ENCODE peak calls at places on chromosomes 6 and 20, in five cellular contexts. V is AG04450, F is astrocyte of the cerebellum, S is brain microvascular endothelial cell, U is left ventricle myocardium inferior. Z is an unnamed sample.

GRCh38 chr6:11805259-11806053 is 26.9 kb upstream of the ADTRP start:
- DNase-seq in F (no peak), V (no peak), U (no peak), S (no peak), Z (no peak)

GRCh38 chr6:80767808-80768207 is 661.3 kb downstream of the BCKDHB start:
- DNase-seq in U (peak), V (peak), F (peak), S (peak), Z (peak)

GRCh38 chr20:19786311-19786710 is 28.3 kb downstream of the RIN2 start:
- DNase-seq in V (peak), S (peak), F (peak), U (peak), Z (peak)

GRCh38 chr6:133512410-133513016 is 271.4 kb downstream of the EYA4 start:
- DNase-seq in V (peak), U (no peak), S (peak), F (peak), Z (no peak)

GRCh38 chr6:1002989-1003388 is 308.9 kb upstream of the FOXQ1 start:
- DNase-seq in S (no peak), F (no peak), V (no peak), U (no peak), Z (no peak)

GRCh38 chr6:63319911-63320310 is at the start of gene LGSN:
- DNase-seq in S (no peak), V (no peak), F (no peak), U (no peak), Z (no peak)

GRCh38 chr6:6466967-6467761 is 121.4 kb upstream of the LY86 start:
- DNase-seq in F (no peak), V (no peak), S (no peak), U (no peak), Z (peak)

GRCh38 chr6:82251942-82252341 is 4.4 kb upstream of the IBTK start:
- DNase-seq in U (no peak), S (peak), V (no peak), F (no peak), Z (no peak)

GRCh38 chr6:116799945-116800344 is 28.9 kb downstream of the GPRC6A start:
- DNase-seq in S (no peak), F (no peak), U (no peak), V (no peak), Z (no peak)

GRCh38 chr20:41138217-41138526 is 829 bp downstream of the PLCG1 start:
- DNase-seq in V (no peak), F (no peak), S (peak), U (no peak), Z (no peak)

GRCh38 chr6:24313477-24314141 is 44.2 kb downstream of the DCDC2 start:
- DNase-seq in V (peak), S (peak), F (peak), U (no peak), Z (peak)

GRCh38 chr20:44901972-44902371 is 7.9 kb upstream of the PABPC1L start:
- DNase-seq in F (no peak), V (no peak), S (peak), U (no peak), Z (no peak)

GRCh38 chr20:63628246-63628975 is 1.5 kb upstream of the GMEB2 start:
- DNase-seq in U (no peak), S (peak), V (peak), F (no peak), Z (no peak)

GRCh38 chr6:51608383-51608782 is 479.0 kb downstream of the PKHD1 start:
- DNase-seq in U (no peak), S (no peak), F (no peak), V (no peak), Z (no peak)

GRCh38 chr6:12973302-12973865 is 256.8 kb downstream of the PHACTR1 start:
- DNase-seq in F (no peak), S (no peak), V (no peak), U (no peak), Z (no peak)

GRCh38 chr20:46089338-46090094 is at the start of gene NCOA5:
- DNase-seq in U (peak), F (peak), S (peak), V (peak), Z (peak)

GRCh38 chr20:46088409-46089075 is 1.2 kb downstream of the NCOA5 start:
- DNase-seq in U (no peak), V (no peak), F (no peak), S (no peak), Z (no peak)

GRCh38 chr20:46090095-46090388 is 280 bp upstream of the NCOA5 start:
- DNase-seq in S (no peak), V (no peak), F (no peak), U (no peak), Z (no peak)

GRCh38 chr20:46089076-46089337 is 755 bp downstream of the NCOA5 start:
- DNase-seq in V (no peak), U (no peak), S (no peak), F (no peak), Z (no peak)

DNA sequence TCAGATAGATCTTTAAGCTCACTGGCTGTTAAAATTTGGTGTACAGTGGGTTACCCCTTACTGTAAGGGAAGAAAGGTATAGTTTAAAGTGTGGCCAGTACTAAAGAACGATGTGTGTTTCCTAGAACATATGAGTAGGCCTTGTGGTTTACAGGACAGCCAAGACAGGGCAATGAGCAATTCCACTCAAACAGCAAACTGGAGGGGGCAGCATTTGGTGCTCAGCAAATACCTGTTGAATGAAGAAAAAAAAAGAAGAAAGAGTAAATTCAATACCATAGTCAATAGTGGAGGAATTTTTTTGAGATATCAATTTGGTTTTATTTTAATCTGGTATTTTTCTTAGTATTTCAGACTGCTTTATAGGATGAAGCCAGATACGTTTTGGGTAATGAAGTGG is 3.8 kb upstream of the NCOA5 start:
- DNase-seq in U (no peak), S (no peak), F (no peak), V (no peak), Z (no peak)
- TF ChIP-seq CTCF in U (no peak), S (peak), F (peak), V (no peak), Z (peak)

GRCh38 chr6:156999762-157000161 is 222.6 kb downstream of the ARID1B start:
- DNase-seq in V (no peak), F (no peak), U (no peak), S (no peak), Z (no peak)

GRCh38 chr6:156996265-156996664 is 219.1 kb downstream of the ARID1B start:
- DNase-seq in F (no peak), U (no peak), V (no peak), S (no peak), Z (no peak)

GRCh38 chr6:157001716-157002115 is 224.5 kb downstream of the ARID1B start:
- DNase-seq in V (no peak), U (no peak), S (no peak), F (no peak), Z (no peak)

GRCh38 chr6:156995502-156995901 is 218.3 kb downstream of the ARID1B start:
- DNase-seq in F (no peak), V (no peak), S (no peak), U (no peak), Z (no peak)

GRCh38 chr6:156998824-156999330 is 221.7 kb downstream of the ARID1B start:
- DNase-seq in V (no peak), U (no peak), F (no peak), S (no peak), Z (no peak)
- H3K4me3 ChIP-seq in V (no peak), U (no peak), F (no peak), S (no peak), Z (no peak)

GRCh38 chr6:147970970-147971369 is 371.7 kb upstream of the SASH1 start:
- DNase-seq in U (no peak), V (no peak), F (no peak), S (peak), Z (no peak)
- TF ChIP-seq CTCF in U (no peak), V (peak), F (no peak), S (peak), Z (peak)

DNA sequence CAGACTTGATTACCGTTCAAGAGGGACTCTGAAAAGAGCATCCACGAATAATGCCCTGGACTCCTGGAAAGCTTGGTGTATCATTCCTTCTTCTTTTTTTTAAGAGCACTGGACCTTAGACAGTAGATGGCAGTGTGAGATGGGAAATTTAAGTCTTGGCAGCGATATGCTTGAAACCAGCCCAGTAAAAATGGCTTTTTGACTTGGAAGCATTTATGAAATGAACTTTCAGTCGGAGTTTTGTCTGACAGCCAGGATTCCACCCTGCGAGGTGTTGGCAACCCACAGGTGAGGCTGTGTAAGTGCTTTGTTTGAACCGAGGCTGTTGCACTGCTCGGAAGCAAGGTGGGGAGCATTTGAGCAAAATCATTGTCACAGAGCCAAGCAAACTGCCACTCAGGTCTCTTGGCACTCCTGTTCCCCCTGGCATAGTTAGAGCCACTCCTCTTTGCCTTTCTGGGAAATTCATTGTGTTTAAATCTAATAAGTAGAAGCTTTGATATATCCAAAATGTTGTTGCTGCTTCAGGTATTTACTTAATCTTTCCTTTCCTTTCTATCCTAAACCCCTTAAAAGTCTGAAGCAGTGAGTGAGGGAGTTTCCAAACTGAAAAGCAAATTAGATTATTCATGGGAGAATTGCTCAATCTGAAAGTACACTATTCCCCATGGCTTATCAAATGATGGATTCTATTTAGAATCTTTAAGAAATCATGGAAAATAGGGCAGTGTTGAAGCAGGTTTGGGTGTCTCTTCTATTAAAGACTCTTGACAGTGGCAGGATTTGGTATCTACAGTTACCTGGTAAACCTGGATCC is 272.8 kb upstream of the SLC35B3 start:
- DNase-seq in S (no peak), U (no peak), F (peak), V (no peak), Z (peak)
- H3K4me3 ChIP-seq in S (no peak), U (peak), F (no peak), V (no peak), Z (peak)

GRCh38 chr6:166980738-166981137 is 18.5 kb upstream of the CEP43 start:
- DNase-seq in V (no peak), S (no peak), U (no peak), F (no peak), Z (no peak)
- TF ChIP-seq CTCF in V (no peak), S (no peak), U (no peak), F (no peak), Z (no peak)

DNA sequence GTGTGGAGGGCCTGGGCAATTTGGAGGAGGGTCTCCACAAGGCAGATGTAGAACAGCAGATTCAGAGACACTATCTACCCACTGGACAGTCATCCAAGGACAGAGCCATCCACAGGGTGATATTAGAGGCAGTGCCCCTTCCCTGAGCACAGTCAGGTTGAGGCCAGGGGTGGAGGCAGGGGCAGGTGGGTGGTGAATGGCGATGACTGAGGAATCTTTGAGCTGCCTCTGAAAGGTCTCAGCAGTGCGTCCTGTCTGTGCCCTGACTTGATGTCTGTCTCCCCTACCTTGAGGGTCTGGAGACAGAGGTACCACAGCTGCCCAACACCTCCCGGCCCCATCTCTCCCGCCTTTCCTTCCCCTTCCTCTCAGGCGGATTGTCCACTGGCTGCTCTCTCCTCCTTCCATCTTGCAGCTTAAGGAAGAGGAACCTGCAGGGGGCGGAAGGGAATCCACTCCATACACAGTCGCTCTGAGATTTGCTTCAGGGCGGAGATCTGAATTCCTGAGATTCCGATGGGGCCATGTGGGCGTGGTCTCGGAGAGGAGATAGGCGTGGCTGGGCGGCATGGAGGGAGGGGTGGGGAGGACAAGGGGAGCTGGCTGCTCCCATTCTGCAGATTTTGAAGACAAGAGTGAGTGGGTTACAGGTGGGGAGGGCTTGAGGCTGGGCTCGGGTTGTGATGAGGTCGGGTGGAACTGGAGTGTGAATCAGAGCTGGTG is 1.7 kb downstream of the MUCL3 start:
- DNase-seq in U (peak), F (peak), S (peak), V (peak), Z (peak)
- H3K4me3 ChIP-seq in U (peak), F (no peak), S (no peak), V (peak), Z (peak)

DNA sequence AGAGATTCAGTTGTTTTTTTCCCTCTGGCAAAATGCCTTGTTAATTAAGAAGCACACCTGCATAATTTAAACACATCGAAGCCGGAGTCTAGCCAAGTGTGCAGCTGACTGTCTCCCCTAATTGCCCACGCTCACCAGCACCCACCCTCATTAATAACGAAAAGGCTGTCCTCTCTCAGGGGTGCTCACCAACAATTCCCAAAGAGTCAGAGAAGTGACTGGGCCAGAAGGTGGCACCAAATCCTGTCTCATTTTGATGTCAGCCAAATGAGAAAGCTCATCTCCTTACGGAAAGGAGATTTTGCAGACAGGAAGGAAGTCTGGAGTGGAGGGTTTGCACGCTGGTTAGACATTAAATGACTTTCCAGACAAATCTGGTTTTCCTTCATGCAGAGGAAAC is 60.7 kb upstream of the MC3R start:
- DNase-seq in F (no peak), V (no peak), S (no peak), U (no peak), Z (no peak)
- TF ChIP-seq CTCF in F (no peak), V (no peak), S (peak), U (no peak), Z (peak)

Z was measured in epithelial cell of proximal tubule.